ENCODE peak calls at places on chromosomes 6 and 20, in five cellular contexts. F, K, I, S and N are unnamed samples.

GRCh38 chr20:23078351-23078993 is 7.7 kb downstream of the CD93 start:
- DNase-seq in F (no peak), K (peak; percentile 83), I (no peak), S (no peak), N (no peak)

GRCh38 chr20:23629017-23629541 is 8.7 kb downstream of the CST3 start:
- DNase-seq in F (no peak), K (peak; percentile 95), I (no peak), S (no peak), N (no peak)

GRCh38 chr6:132819405-132820145 is 5.2 kb downstream of the RPS12 start:
- DNase-seq in F (no peak), K (peak; percentile 42), I (no peak), S (no peak), N (no peak)

GRCh38 chr6:100693249-100693927 is 187.7 kb downstream of the ASCC3 start:
- DNase-seq in F (no peak), K (no peak), I (no peak), S (no peak), N (no peak)

GRCh38 chr20:63520594-63520938 is at the start of gene PPDPF:
- DNase-seq in F (peak; percentile 79), K (peak; percentile 83), I (peak; percentile 90), S (peak; percentile 78), N (peak; percentile 100)

GRCh38 chr20:47749367-47749766 is 35.9 kb downstream of the SULF2 start:
- DNase-seq in F (no peak), K (no peak), I (no peak), S (no peak), N (no peak)

GRCh38 chr6:43838276-43839036 is 68.4 kb downstream of the VEGFA start:
- DNase-seq in F (peak; percentile 86), K (peak; percentile 81), I (peak; percentile 78), S (no peak), N (peak; percentile 89)

GRCh38 chr20:53738039-53738944 is 144.7 kb upstream of the ZNF217 start:
- DNase-seq in F (peak; percentile 38), K (peak; percentile 92), I (peak; percentile 87), S (peak; percentile 3), N (no peak)

GRCh38 chr6:133646021-133646682 is 242.8 kb upstream of the TCF21 start:
- DNase-seq in F (no peak), K (peak; percentile 86), I (no peak), S (no peak), N (no peak)

GRCh38 chr6:81126150-81126549 is 626.3 kb downstream of the TENT5A start:
- DNase-seq in F (no peak), K (peak; percentile 5), I (no peak), S (no peak), N (no peak)

GRCh38 chr6:156699017-156699421 is 78.2 kb upstream of the ARID1B start:
- DNase-seq in F (no peak), K (peak; percentile 89), I (no peak), S (no peak), N (no peak)